ENCODE peak calls at places on chromosomes 6 and 20, in ten cellular contexts. L is A549, W is HepG2, V is K562, M is WTC11, F is HCT116, A is SK-N-SH, C is NB4, R is endothelial cell of umbilical vein, H is GM12878. D is an unnamed sample.

GRCh38 chr6:104921896-104922295 is 35.0 kb upstream of the LIN28B start:
- DNase-seq in L (no peak), W (no peak), V (no peak), M (no peak), F (no peak), A (no peak), C (no peak), R (no peak), H (no peak), D (no peak)

GRCh38 chr20:37417857-37418501 is 72.0 kb downstream of the SRC start:
- DNase-seq in L (no peak), W (no peak), V (no peak), M (no peak), F (no peak), A (no peak), C (peak), R (no peak), H (no peak), D (no peak)

GRCh38 chr6:31727717-31728671 is 1.1 kb downstream of the DDAH2 start:
- DNase-seq in L (no peak), W (no peak), V (no peak), M (no peak), F (no peak), A (no peak), C (no peak), R (no peak), H (peak), D (no peak)

GRCh38 chr6:126672654-126673053 is 332.7 kb downstream of the CENPW start:
- DNase-seq in L (no peak), W (no peak), V (no peak), M (no peak), F (no peak), A (no peak), C (no peak), R (no peak), H (no peak), D (no peak)

GRCh38 chr20:56018194-56018593 is 12.9 kb upstream of the CBLN4 start:
- DNase-seq in L (no peak), W (no peak), V (no peak), M (no peak), F (no peak), A (no peak), C (no peak), R (no peak), H (no peak), D (no peak)

GRCh38 chr6:142666599-142667185 is 278.3 kb downstream of the HIVEP2 start:
- DNase-seq in L (no peak), W (no peak), V (no peak), M (no peak), F (no peak), A (no peak), C (no peak), R (no peak), H (no peak), D (no peak)

GRCh38 chr6:16402501-16402900 is 164.1 kb downstream of the GMPR start:
- DNase-seq in L (no peak), W (no peak), V (no peak), M (no peak), F (no peak), A (peak), C (no peak), R (peak), H (no peak), D (no peak)

GRCh38 chr20:36274248-36274841 is 31.8 kb upstream of the DLGAP4 start:
- DNase-seq in L (no peak), W (no peak), V (no peak), M (no peak), F (no peak), A (peak), C (no peak), R (no peak), H (no peak), D (peak)

GRCh38 chr6:28811873-28812272 is 111.9 kb downstream of the TRIM27 start:
- DNase-seq in L (peak), W (peak), V (peak), M (no peak), F (no peak), A (no peak), C (peak), R (no peak), H (no peak), D (no peak)

GRCh38 chr6:55438217-55438616 is 110.9 kb downstream of the GFRAL start:
- DNase-seq in L (no peak), W (no peak), V (no peak), M (no peak), F (no peak), A (no peak), C (no peak), R (no peak), H (no peak), D (no peak)

GRCh38 chr6:152471459-152472070 is 165.6 kb downstream of the SYNE1 start:
- DNase-seq in L (peak), W (no peak), V (no peak), M (no peak), F (no peak), A (no peak), C (no peak), R (no peak), H (no peak), D (no peak)

GRCh38 chr6:12291785-12292604 is 1.8 kb downstream of the EDN1 start:
- DNase-seq in L (peak), W (peak), V (no peak), M (peak), F (no peak), A (peak), C (peak), R (no peak), H (no peak), D (no peak)

GRCh38 chr6:29797120-29797519 is 30.5 kb upstream of the HLA-G start:
- DNase-seq in L (peak), W (no peak), V (no peak), M (no peak), F (no peak), A (no peak), C (peak), R (no peak), H (no peak), D (no peak)

GRCh38 chr6:6697620-6698019 is 109.1 kb downstream of the LY86 start:
- DNase-seq in L (no peak), W (no peak), V (no peak), M (no peak), F (no peak), A (no peak), C (peak), R (peak), H (no peak), D (no peak)

GRCh38 chr6:149834513-149835481 is 29.4 kb downstream of the LRP11 start:
- DNase-seq in L (peak), W (peak), V (peak), M (peak), F (peak), A (peak), C (peak), R (peak), H (no peak), D (peak)

GRCh38 chr6:5034328-5034727 is 30.5 kb upstream of the RPP40 start:
- DNase-seq in L (no peak), W (no peak), V (no peak), M (no peak), F (no peak), A (no peak), C (peak), R (no peak), H (no peak), D (no peak)

GRCh38 chr6:9126845-9127560 is 691.7 kb upstream of the SLC35B3 start:
- DNase-seq in L (peak), W (no peak), V (no peak), M (no peak), F (peak), A (no peak), C (peak), R (no peak), H (no peak), D (no peak)

GRCh38 chr6:36519352-36519751 is 27.9 kb downstream of the STK38 start:
- DNase-seq in L (no peak), W (no peak), V (no peak), M (no peak), F (no peak), A (no peak), C (no peak), R (no peak), H (no peak), D (no peak)

GRCh38 chr6:54404791-54405190 is 96.5 kb downstream of the TINAG start:
- DNase-seq in L (no peak), W (no peak), V (no peak), M (no peak), F (no peak), A (no peak), C (no peak), R (no peak), H (no peak), D (no peak)

GRCh38 chr6:142485256-142485655 is 183.4 kb downstream of the ADGRG6 start:
- DNase-seq in L (no peak), W (no peak), V (no peak), M (no peak), F (no peak), A (no peak), C (no peak), R (no peak), H (no peak), D (no peak)

GRCh38 chr20:3239867-3240775 is 1.1 kb upstream of the SLC4A11 start:
- DNase-seq in L (no peak), W (no peak), V (peak), M (peak), F (no peak), A (no peak), C (no peak), R (peak), H (no peak), D (no peak)

GRCh38 chr6:29825848-29826247 is 1.8 kb upstream of the HLA-G start:
- DNase-seq in L (no peak), W (no peak), V (no peak), M (no peak), F (no peak), A (no peak), C (no peak), R (no peak), H (no peak), D (no peak)

GRCh38 chr6:108448481-108448880 is 112.2 kb upstream of the FOXO3 start:
- DNase-seq in L (no peak), W (no peak), V (no peak), M (no peak), F (no peak), A (no peak), C (no peak), R (peak), H (no peak), D (no peak)

GRCh38 chr20:16061394-16061793 is 511.9 kb downstream of the KIF16B start:
- DNase-seq in L (peak), W (no peak), V (no peak), M (no peak), F (no peak), A (no peak), C (no peak), R (no peak), H (no peak), D (no peak)

GRCh38 chr6:135672256-135672655 is 174.7 kb upstream of the AHI1 start:
- DNase-seq in L (no peak), W (no peak), V (no peak), M (no peak), F (no peak), A (no peak), C (no peak), R (no peak), H (no peak), D (no peak)

GRCh38 chr20:47960769-47961525 is 175.7 kb upstream of the SULF2 start:
- DNase-seq in L (no peak), W (no peak), V (no peak), M (no peak), F (no peak), A (no peak), C (no peak), R (no peak), H (no peak), D (no peak)

GRCh38 chr20:34037121-34037520 is 43.4 kb downstream of the RALY start:
- DNase-seq in L (no peak), W (no peak), V (no peak), M (no peak), F (no peak), A (no peak), C (peak), R (no peak), H (no peak), D (no peak)

GRCh38 chr20:46990017-46990810 is 95.6 kb downstream of the EYA2 start:
- DNase-seq in L (no peak), W (no peak), V (peak), M (no peak), F (no peak), A (no peak), C (no peak), R (no peak), H (no peak), D (no peak)

GRCh38 chr20:51800132-51800721 is 2.1 kb downstream of the SALL4 start:
- DNase-seq in L (peak), W (peak), V (peak), M (peak), F (peak), A (peak), C (peak), R (peak), H (no peak), D (peak)

GRCh38 chr20:53737404-53738038 is 143.9 kb upstream of the ZNF217 start:
- DNase-seq in L (no peak), W (no peak), V (peak), M (no peak), F (no peak), A (no peak), C (peak), R (peak), H (no peak), D (no peak)

GRCh38 chr20:53736757-53737403 is 143.2 kb upstream of the ZNF217 start:
- DNase-seq in L (no peak), W (no peak), V (no peak), M (no peak), F (no peak), A (no peak), C (peak), R (peak), H (peak), D (no peak)

GRCh38 chr20:53738039-53738944 is 144.7 kb upstream of the ZNF217 start:
- DNase-seq in L (peak), W (peak), V (peak), M (peak), F (no peak), A (peak), C (peak), R (no peak), H (no peak), D (peak)

GRCh38 chr20:53735536-53736050 is 142.0 kb upstream of the ZNF217 start:
- DNase-seq in L (peak), W (no peak), V (no peak), M (no peak), F (no peak), A (no peak), C (peak), R (peak), H (no peak), D (no peak)

GRCh38 chr20:53736122-53736756 is 142.6 kb upstream of the ZNF217 start:
- DNase-seq in L (no peak), W (peak), V (no peak), M (no peak), F (no peak), A (no peak), C (no peak), R (no peak), H (no peak), D (no peak)
- TF ChIP-seq MAX in L (no peak), W (no peak), V (no peak), M (no peak), F (no peak), A (no peak), C (no peak), R (no peak), H (no peak), D (no peak)

GRCh38 chr20:19074828-19075516 is 137.5 kb upstream of the SLC24A3 start:
- DNase-seq in L (no peak), W (no peak), V (no peak), M (no peak), F (no peak), A (no peak), C (peak), R (no peak), H (peak), D (no peak)
- TF ChIP-seq MAX in L (no peak), W (no peak), V (no peak), M (no peak), F (no peak), A (no peak), C (peak), R (no peak), H (no peak), D (no peak)

GRCh38 chr6:42118162-42119001 is 24.0 kb downstream of the C6orf132 start:
- DNase-seq in L (peak), W (peak), V (no peak), M (no peak), F (no peak), A (peak), C (no peak), R (no peak), H (no peak), D (no peak)
- TF ChIP-seq MAX in L (peak), W (peak), V (no peak), M (no peak), F (no peak), A (no peak), C (no peak), R (no peak), H (no peak), D (no peak)

DNA sequence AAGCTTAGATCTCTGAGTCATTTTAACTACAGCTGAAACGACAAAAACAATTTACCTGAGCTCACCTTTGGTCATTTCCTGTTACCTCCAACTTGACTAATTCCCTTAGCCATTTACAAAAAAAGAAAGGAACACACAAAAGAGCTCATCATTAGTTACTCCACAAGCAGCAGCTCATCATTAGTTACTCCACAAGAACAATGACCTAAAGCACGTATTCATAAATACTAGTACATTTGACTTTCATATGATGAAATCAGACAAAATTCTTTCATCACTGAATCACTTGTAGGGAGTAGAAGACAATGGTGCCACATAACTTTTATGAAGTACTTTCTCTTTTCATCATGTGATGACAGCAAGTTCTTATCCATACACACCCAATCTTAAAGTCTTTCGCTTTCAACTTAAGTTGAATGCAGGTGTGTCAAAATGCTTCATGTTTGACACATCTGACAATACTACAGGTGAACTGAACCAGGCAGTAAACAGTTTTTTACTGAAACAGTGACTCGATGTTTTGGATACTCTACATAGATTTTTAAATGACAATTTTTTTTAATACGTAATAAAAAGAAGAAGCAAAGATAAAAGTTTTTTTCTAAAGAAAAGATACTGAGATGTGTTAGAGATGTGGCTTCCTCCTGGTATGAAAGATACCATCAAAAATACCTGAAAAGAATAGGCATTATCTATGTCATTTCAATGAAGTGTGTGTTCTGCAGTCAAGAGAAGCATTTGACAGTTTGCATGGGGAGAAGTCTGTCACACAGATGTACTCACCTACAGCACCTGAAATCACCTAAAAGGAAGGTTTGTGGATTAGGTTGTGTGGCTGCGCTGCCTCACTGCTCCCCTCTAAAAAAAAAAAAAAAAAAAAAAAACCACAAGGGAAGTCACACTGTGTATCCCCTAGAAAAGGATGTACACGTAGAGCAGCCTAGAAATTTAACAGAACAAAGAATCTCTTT is 109.1 kb downstream of the PRDM1 start:
- DNase-seq in L (no peak), W (no peak), V (no peak), M (no peak), F (peak), A (no peak), C (no peak), R (no peak), H (no peak), D (no peak)
- TF ChIP-seq MAX in L (no peak), W (no peak), V (no peak), M (no peak), F (peak), A (no peak), C (no peak), R (no peak), H (no peak), D (no peak)

GRCh38 chr6:86487660-86488221 is 449.6 kb upstream of the HTR1E start:
- DNase-seq in L (no peak), W (no peak), V (no peak), M (no peak), F (no peak), A (no peak), C (no peak), R (no peak), H (no peak), D (no peak)
- TF ChIP-seq MAX in L (no peak), W (no peak), V (no peak), M (no peak), F (no peak), A (no peak), C (no peak), R (no peak), H (no peak), D (no peak)

GRCh38 chr20:25859649-25860530 is 163.2 kb upstream of the ZNF337 start:
- DNase-seq in L (peak), W (peak), V (peak), M (peak), F (no peak), A (peak), C (peak), R (peak), H (no peak), D (no peak)
- TF ChIP-seq MAX in L (no peak), W (no peak), V (no peak), M (no peak), F (no peak), A (no peak), C (no peak), R (no peak), H (no peak), D (no peak)

GRCh38 chr6:14423330-14423729 is 305.8 kb downstream of the CD83 start:
- DNase-seq in L (no peak), W (no peak), V (no peak), M (no peak), F (no peak), A (no peak), C (peak), R (no peak), H (no peak), D (no peak)
- TF ChIP-seq MAX in L (no peak), W (no peak), V (no peak), M (no peak), F (no peak), A (no peak), C (no peak), R (no peak), H (no peak), D (no peak)

GRCh38 chr20:57847104-57847503 is 137.3 kb upstream of the PMEPA1 start:
- DNase-seq in L (no peak), W (no peak), V (no peak), M (no peak), F (no peak), A (no peak), C (no peak), R (no peak), H (no peak), D (no peak)
- TF ChIP-seq MAX in L (no peak), W (no peak), V (no peak), M (no peak), F (no peak), A (no peak), C (no peak), R (no peak), H (no peak), D (no peak)

D was measured in H1.